ENCODE peak calls at places on chromosome 18, in nine cellular contexts. T is AG04449, C is cardiac muscle cell, L is left lung, B is HFF-Myc, N is WTC11, A is nephron progenitor cell, Q is fibroblast of pulmonary artery, J is B cell. K is an unnamed sample.

GRCh38 chr18:13279181-13280065 is 60.9 kb downstream of the LDLRAD4 start:
- DNase-seq in T (no peak), C (no peak), L (no peak), B (no peak), N (no peak), A (no peak), Q (no peak), J (no peak), K (no peak)

GRCh38 chr18:58004317-58004716 is 39.7 kb upstream of the NEDD4L start:
- DNase-seq in T (peak), C (peak), L (no peak), B (peak), N (no peak), A (no peak), Q (peak), J (no peak), K (no peak)

GRCh38 chr18:9613550-9614400 is 584 bp downstream of the PPP4R1 start:
- DNase-seq in T (no peak), C (peak), L (peak), B (no peak), N (peak), A (peak), Q (peak), J (peak), K (peak)

GRCh38 chr18:7224198-7224597 is 6.7 kb upstream of the LRRC30 start:
- DNase-seq in T (no peak), C (no peak), L (no peak), B (no peak), N (no peak), A (no peak), Q (no peak), J (no peak), K (no peak)

GRCh38 chr18:37364237-37364636 is 201.4 kb downstream of the CELF4 start:
- DNase-seq in T (no peak), C (no peak), L (peak), B (no peak), N (no peak), A (no peak), Q (no peak), J (no peak), K (no peak)

GRCh38 chr18:48720655-48721025 is 181.8 kb downstream of the CTIF start:
- DNase-seq in T (no peak), C (no peak), L (no peak), B (no peak), N (no peak), A (no peak), Q (no peak), J (no peak), K (no peak)

GRCh38 chr18:22145160-22145559 is 24.2 kb upstream of the GATA6 start:
- DNase-seq in T (no peak), C (no peak), L (no peak), B (no peak), N (no peak), A (no peak), Q (no peak), J (no peak), K (no peak)

GRCh38 chr18:64379662-64380061 is 230.8 kb upstream of the LINC00305 start:
- DNase-seq in T (no peak), C (no peak), L (no peak), B (no peak), N (no peak), A (no peak), Q (no peak), J (no peak), K (no peak)

GRCh38 chr18:9016819-9017169 is 85.7 kb upstream of the NDUFV2 start:
- DNase-seq in T (no peak), C (no peak), L (no peak), B (no peak), N (no peak), A (no peak), Q (peak), J (no peak), K (no peak)

GRCh38 chr18:38427234-38427633 is 861.6 kb upstream of the CELF4 start:
- DNase-seq in T (no peak), C (no peak), L (no peak), B (no peak), N (no peak), A (no peak), Q (no peak), J (no peak), K (no peak)

GRCh38 chr18:28791101-28791500 is 614.2 kb upstream of the CDH2 start:
- DNase-seq in T (no peak), C (no peak), L (no peak), B (no peak), N (no peak), A (no peak), Q (peak), J (no peak), K (no peak)

GRCh38 chr18:2969695-2970094 is 43.2 kb downstream of the LPIN2 start:
- DNase-seq in T (no peak), C (no peak), L (no peak), B (no peak), N (no peak), A (no peak), Q (no peak), J (no peak), K (no peak)

GRCh38 chr18:11728247-11728646 is 39.2 kb downstream of the GNAL start:
- DNase-seq in T (no peak), C (peak), L (no peak), B (peak), N (no peak), A (no peak), Q (peak), J (no peak), K (no peak)
- TF ChIP-seq CTCF in T (peak), C (peak), L (no peak), B (no peak), N (no peak), A (no peak), Q (peak), J (no peak), K (no peak)

DNA sequence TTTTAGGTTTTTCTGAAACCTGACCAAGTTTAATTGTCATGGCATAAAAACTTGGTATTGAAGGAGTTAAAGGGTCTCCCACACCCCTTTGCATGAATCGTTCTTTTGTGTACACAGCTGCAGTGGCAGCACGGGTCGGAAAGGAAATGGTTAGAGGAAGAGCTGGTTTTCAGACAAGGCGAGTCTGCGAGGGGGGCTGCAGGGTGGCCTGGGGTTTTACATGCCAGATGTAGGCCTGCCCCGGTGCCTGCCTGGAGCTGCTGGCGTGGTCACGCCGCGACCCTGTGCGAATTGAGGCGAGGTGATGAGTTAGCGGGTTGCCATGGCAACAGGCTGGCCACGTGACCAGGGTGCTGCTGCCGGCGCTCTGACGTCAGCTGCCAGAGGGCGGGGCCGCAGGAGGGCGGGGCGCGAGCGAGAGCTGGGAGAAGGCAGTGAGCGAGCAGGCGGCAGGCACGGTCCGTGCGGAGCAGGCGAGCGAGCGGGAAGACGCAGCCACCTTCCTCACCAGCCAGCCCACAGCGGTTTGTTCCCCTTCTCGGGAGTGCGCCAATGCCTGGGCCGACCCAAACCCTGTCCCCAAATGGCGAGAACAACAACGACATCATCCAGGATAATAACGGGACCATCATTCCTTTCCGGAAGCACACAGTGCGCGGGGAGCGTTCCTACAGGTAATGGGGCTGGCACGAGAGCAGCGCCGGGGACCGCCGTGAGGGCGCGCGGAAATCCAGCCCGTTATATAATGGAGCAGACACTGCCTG is at the start of gene MAPRE2:
- DNase-seq in T (peak), C (peak), L (peak), B (peak), N (peak), A (peak), Q (peak), J (peak), K (peak)
- TF ChIP-seq CTCF in T (no peak), C (no peak), L (no peak), B (no peak), N (no peak), A (no peak), Q (no peak), J (no peak), K (no peak)

DNA sequence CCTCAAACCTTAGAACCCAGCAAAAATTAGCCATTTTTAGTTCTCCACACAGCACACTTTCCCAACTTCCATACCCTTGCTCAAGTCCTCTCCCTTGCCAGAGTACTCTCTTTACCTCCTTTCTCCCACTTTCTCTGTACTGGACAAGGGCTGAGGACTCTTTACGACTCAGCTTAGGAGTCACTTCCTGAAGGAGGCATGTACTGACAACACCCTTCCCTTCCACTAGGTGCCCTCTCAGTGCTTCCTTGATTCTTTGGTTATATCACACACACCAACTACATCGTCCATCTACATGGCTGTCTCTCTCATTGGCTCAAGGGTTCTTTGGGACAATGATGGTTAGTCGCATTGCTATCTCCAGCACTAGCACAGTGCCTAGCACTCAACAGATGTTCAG is 5.2 kb upstream of the C18orf63 start:
- DNase-seq in T (no peak), C (peak), L (no peak), B (no peak), N (no peak), A (no peak), Q (peak), J (no peak), K (no peak)
- TF ChIP-seq CTCF in T (peak), C (peak), L (no peak), B (peak), N (no peak), A (no peak), Q (peak), J (no peak), K (peak)

DNA sequence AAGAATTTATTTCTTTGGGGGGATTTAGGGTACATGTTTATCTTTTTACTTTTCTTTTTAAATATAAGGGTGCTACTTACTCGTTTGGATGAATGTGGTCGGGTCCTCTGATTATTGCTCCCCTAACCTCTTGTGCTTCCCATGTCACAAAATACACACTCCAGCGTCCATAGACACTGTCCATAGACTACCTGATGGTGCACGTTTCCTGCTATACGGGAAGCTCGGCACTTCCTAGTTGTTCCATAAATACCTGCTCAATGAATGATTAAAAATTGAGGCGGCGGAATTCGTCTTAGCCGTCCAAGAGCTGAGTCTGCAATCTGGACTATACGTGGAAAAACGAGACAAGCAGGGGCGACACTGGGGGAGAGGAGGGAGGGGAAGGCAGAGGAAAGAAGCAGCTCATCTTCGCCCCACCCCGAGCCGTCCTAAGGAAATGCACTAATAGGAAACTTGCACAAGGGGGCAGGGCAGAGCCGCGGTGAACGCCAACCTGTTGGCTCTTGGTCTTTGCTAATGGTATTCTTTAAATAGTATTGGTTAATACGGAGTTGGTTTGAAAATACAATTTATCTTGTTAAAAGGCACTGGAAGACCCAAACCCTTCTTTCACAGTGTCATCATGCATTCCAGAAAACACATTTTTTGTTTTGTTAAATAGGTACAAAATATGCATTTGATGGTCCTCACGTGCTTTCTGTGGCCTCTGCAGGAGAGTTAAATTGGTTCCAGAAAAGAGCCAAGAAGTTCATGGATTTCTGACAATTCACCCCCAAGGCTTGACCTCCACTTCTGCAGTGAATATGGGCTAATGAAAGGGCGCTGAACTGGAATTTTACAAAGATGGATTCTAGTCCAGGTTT is 73.0 kb upstream of the KCTD1 start:
- DNase-seq in T (no peak), C (peak), L (peak), B (no peak), N (peak), A (peak), Q (peak), J (no peak), K (peak)
- TF ChIP-seq CTCF in T (peak), C (peak), L (peak), B (peak), N (peak), A (peak), Q (peak), J (no peak), K (peak)

GRCh38 chr18:63316612-63317555 is 2.7 kb downstream of the BCL2 start:
- DNase-seq in T (no peak), C (no peak), L (no peak), B (no peak), N (no peak), A (no peak), Q (no peak), J (no peak), K (no peak)

GRCh38 chr18:63318882-63319382 is 637 bp downstream of the BCL2 start:
- DNase-seq in T (no peak), C (no peak), L (no peak), B (no peak), N (no peak), A (no peak), Q (no peak), J (no peak), K (no peak)

GRCh38 chr18:63319383-63320040 is at the start of gene BCL2:
- DNase-seq in T (no peak), C (peak), L (peak), B (no peak), N (peak), A (no peak), Q (peak), J (peak), K (no peak)

GRCh38 chr18:63317556-63317946 is 2.0 kb downstream of the BCL2 start:
- DNase-seq in T (no peak), C (no peak), L (no peak), B (no peak), N (no peak), A (no peak), Q (no peak), J (no peak), K (no peak)

GRCh38 chr18:63317982-63318881 is 1.3 kb downstream of the BCL2 start:
- DNase-seq in T (no peak), C (no peak), L (peak), B (no peak), N (peak), A (peak), Q (no peak), J (peak), K (peak)
- TF ChIP-seq CTCF in T (peak), C (peak), L (peak), B (peak), N (peak), A (peak), Q (peak), J (peak), K (peak)

GRCh38 chr18:52340466-52341378 is 725 bp downstream of the DCC start:
- DNase-seq in T (no peak), C (no peak), L (no peak), B (no peak), N (no peak), A (peak), Q (peak), J (no peak), K (no peak)

GRCh38 chr18:52343138-52343537 is 3.1 kb downstream of the DCC start:
- DNase-seq in T (no peak), C (no peak), L (no peak), B (no peak), N (no peak), A (no peak), Q (peak), J (no peak), K (no peak)

GRCh38 chr18:52341617-52342381 is 1.8 kb downstream of the DCC start:
- DNase-seq in T (no peak), C (no peak), L (no peak), B (no peak), N (peak), A (peak), Q (peak), J (no peak), K (no peak)

GRCh38 chr18:52337286-52337685 is 2.7 kb upstream of the DCC start:
- DNase-seq in T (no peak), C (no peak), L (no peak), B (no peak), N (no peak), A (no peak), Q (peak), J (no peak), K (no peak)

GRCh38 chr18:52339891-52340371 is at the start of gene DCC:
- DNase-seq in T (peak), C (peak), L (peak), B (no peak), N (peak), A (peak), Q (peak), J (no peak), K (no peak)
- TF ChIP-seq CTCF in T (peak), C (peak), L (peak), B (no peak), N (no peak), A (peak), Q (peak), J (no peak), K (no peak)